ENCODE peak calls at places on chromosome 22, in eight cellular contexts. J, I, G, A, X, D, U and T are unnamed samples.

GRCh38 chr22:36155702-36156101 is 4.9 kb downstream of the APOL3 start:
- DNase-seq in J (peak; percentile 83), D (peak; percentile 63), A (no peak), G (no peak), I (no peak), X (no peak), U (no peak), T (no peak)

GRCh38 chr22:41334215-41334614 is 32.9 kb downstream of the ZC3H7B start:
- DNase-seq in X (no peak), D (no peak), I (no peak), G (no peak), U (no peak), A (no peak), J (no peak), T (no peak)

GRCh38 chr22:27836181-27836580 is 34.6 kb upstream of the MN1 start:
- DNase-seq in D (no peak), I (no peak), X (no peak), A (no peak), J (no peak), G (no peak), U (no peak), T (no peak)

GRCh38 chr22:22064580-22064979 is 82.0 kb upstream of the TOP3B start:
- DNase-seq in I (no peak), G (no peak), X (no peak), A (no peak), D (no peak), J (no peak), U (no peak), T (no peak)

GRCh38 chr22:21712751-21713427 is 22.7 kb downstream of the YPEL1 start:
- DNase-seq in X (no peak), U (peak; percentile 80), D (peak; percentile 83), I (peak; percentile 46), G (no peak), A (peak; percentile 73), J (peak; percentile 67), T (peak; percentile 84)

GRCh38 chr22:27057717-27058116 is 400.3 kb downstream of the MIAT start:
- DNase-seq in J (no peak), X (no peak), A (no peak), U (no peak), G (no peak), D (no peak), I (no peak), T (no peak)

GRCh38 chr22:19524170-19525115 is at the start of gene CLDN5:
- DNase-seq in I (no peak), D (peak; percentile 36), J (peak; percentile 58), X (no peak), U (peak; percentile 75), A (no peak), G (no peak), T (no peak)

GRCh38 chr22:33299245-33299956 is 241.2 kb upstream of the SYN3 start:
- DNase-seq in J (no peak), G (no peak), D (no peak), X (no peak), U (peak; percentile 14), I (no peak), A (no peak), T (peak; percentile 28)

GRCh38 chr22:47631571-47632102 is 869.2 kb downstream of the TBC1D22A start:
- DNase-seq in X (no peak), U (no peak), D (no peak), A (peak; percentile 91), J (no peak), G (no peak), I (no peak), T (no peak)

DNA sequence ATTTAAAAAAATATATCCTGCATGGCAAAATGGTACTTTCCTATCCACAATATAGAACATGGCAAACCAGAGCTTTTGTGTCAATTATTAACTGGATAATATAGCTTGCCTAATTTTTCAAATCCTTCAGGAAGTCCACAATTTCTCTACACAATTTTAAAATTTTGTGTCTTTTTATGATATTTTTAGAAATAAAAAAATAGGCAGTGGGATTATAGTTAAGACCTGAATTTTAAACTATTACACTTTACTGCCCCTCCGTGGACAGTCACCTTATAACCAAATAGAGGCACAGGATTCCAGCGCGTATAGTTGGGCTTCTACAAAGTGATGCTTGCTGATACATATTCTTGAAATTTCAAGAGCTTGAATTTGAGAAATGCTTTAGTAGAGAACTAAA is 2.1 kb upstream of the DMC1 start:
- DNase-seq in X (no peak), I (no peak), U (peak; percentile 69), A (peak; percentile 61), D (peak; percentile 73), J (peak; percentile 34), G (no peak), T (peak; percentile 64)
- TF ChIP-seq CTCF in X (peak; percentile 30), I (peak; percentile 64), U (peak; percentile 71), A (peak; percentile 64), D (peak; percentile 55), J (peak; percentile 51), G (peak; percentile 47), T (peak; percentile 48)

GRCh38 chr22:31104869-31105268 is 2.5 kb downstream of the SELENOM start:
- DNase-seq in D (no peak), I (no peak), G (no peak), J (peak; percentile 72), U (peak; percentile 90), X (no peak), A (no peak), T (no peak)

GRCh38 chr22:31106651-31107205 is 640 bp downstream of the SELENOM start:
- DNase-seq in D (peak; percentile 68), U (no peak), J (peak; percentile 65), X (no peak), I (no peak), G (no peak), A (no peak), T (no peak)

GRCh38 chr22:31105282-31105929 is 2.0 kb downstream of the SELENOM start:
- DNase-seq in X (no peak), U (no peak), G (no peak), D (no peak), J (peak; percentile 48), A (no peak), I (no peak), T (no peak)

GRCh38 chr22:31107206-31108118 is at the start of gene SELENOM:
- DNase-seq in G (peak; percentile 87), J (peak; percentile 98), A (peak; percentile 97), X (peak; percentile 88), I (peak; percentile 80), D (peak; percentile 99), U (peak; percentile 96), T (peak; percentile 95)

DNA sequence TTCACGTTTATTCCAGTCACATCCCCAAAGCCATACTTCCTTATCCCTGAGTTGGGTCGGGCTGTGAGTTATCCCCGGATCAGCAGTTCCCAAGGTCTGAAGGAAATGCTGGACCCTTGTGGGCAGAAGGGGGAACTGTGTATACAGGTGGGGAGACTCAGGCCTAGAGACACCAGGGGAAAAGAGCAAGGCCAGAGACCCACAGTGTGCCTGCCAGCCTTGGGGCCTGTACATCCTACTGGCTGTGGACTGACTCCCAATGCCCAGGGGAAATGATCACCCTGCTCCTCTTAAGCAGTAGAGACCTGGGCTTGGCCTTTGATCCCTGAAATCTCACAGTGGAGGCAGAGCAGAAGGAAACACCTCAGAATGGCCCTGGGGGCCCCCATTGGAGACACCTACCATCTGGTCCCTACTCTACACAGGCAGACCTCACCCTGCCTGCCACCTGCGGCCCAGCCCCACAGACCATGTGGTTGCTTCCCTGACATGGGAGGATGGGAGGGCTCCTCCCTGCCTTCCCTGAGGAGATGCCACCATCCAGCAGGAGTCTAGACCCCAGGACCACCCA is 1.3 kb downstream of the SELENOM start:
- DNase-seq in D (no peak), X (no peak), A (no peak), I (no peak), U (no peak), J (peak; percentile 61), G (no peak), T (no peak)
- TF ChIP-seq CTCF in D (peak; percentile 23), X (no peak), A (no peak), I (no peak), U (no peak), J (peak; percentile 22), G (no peak), T (no peak)

DNA sequence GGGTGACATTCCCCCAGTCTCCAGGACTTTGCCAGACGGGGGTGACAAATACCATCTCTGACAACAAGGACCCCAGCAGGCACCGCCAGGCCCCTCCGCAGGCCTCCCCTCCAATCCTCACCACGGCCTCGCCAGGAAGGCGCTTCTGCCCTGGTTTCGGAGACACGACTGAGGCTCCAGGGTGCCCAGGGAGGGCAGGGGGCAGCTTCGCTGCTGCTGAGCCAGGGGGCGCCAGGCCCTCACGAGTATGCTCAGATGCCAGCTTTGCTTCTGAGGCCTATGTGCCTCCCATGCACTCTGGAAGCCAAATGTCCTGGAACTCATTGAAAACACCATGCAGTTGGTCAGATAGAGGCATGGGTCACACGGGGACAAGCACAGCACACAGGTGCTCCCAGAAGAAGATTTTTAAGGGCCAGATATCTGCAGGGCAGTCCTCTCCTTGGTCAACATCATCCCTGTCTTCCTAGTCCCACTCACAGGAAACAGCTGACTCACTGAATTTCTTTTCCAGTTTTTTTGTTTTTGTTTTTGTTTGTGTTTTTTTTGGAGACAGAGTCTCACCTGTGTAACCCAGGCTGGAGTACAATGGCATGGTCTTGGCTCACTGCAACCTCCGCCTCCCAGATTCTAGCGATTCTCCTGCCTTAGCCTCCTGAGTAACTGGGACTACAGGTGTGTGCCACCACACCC is 19.9 kb downstream of the BID start:
- DNase-seq in I (no peak), X (no peak), U (peak; percentile 62), A (peak; percentile 7), D (no peak), G (no peak), J (no peak), T (peak; percentile 41)
- TF ChIP-seq CTCF in I (peak; percentile 34), X (peak; percentile 32), U (peak; percentile 51), A (peak; percentile 45), D (peak; percentile 26), G (no peak), J (no peak), T (peak; percentile 30)

DNA sequence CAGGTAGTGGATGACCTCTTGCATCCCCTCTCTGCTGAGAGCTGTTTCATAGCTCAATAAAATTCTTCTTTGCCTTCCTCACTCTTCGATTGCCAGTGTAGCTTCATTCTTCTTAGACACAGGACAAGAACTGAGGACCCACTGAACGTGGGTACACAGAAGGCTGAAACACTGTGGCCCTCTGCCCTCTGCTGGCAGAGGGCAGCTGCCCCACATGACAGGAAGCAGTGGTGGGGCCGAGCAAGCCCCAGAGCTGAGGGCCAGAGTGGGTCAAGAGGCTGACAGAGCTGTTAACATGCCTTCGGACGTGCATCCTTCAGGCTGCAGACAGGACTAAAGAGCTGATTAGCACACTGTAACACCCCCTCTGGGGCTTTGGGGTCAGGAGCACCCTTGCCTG is 15.6 kb downstream of the SMC1B start:
- DNase-seq in J (no peak), I (no peak), D (no peak), U (peak; percentile 20), A (peak; percentile 5), X (no peak), G (no peak), T (no peak)
- TF ChIP-seq CTCF in J (no peak), I (no peak), D (no peak), U (peak; percentile 40), A (peak; percentile 27), X (no peak), G (no peak), T (no peak)

DNA sequence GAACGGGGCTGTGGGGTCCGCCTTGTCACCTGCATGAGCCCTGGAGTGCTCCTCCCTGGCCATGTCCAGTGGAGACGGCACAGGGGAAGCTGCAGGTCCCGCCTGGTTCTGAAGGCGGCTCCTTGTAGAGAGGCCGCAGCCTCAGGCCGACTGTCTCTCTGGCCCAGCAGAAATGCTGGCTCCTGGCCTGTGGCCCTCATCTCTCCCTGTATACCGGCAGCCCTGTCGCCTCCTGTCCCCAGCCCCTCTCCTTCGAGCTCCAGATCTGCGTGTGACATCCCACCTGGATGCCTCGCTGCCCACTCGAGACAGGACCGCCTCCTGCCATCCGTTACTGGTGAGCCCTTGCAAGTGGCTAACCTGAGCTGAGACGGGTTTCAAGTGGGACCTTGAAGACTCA is 73.6 kb downstream of the PHF21B start:
- DNase-seq in U (no peak), D (no peak), J (no peak), G (no peak), A (no peak), X (no peak), I (no peak), T (no peak)
- TF ChIP-seq CTCF in U (no peak), D (no peak), J (no peak), G (no peak), A (no peak), X (no peak), I (no peak), T (no peak)